ENCODE peak calls at places on chromosomes 4 and X, in seven cellular contexts. One of them, this sample, is unnamed.

GRCh38 chrX:53321216-53321942 is 40.0 kb upstream of the IQSEC2 start:
- DNase-seq in esophagus squamous epithelium: no peak
- DNase-seq in body of pancreas: peak
- DNase-seq in IMR-90: no peak
- DNase-seq in lower leg skin: no peak
- DNase-seq in NB4: peak
- DNase-seq in uterus: no peak
- DNase-seq in this sample: no peak

GRCh38 chr4:6498511-6499240 is 26.3 kb upstream of the PPP2R2C start:
- DNase-seq in lower leg skin: no peak
- DNase-seq in esophagus squamous epithelium: no peak
- DNase-seq in body of pancreas: no peak
- DNase-seq in IMR-90: no peak
- DNase-seq in uterus: no peak
- DNase-seq in NB4: no peak
- DNase-seq in this sample: no peak

GRCh38 chrX:152479525-152479924 is 28.4 kb upstream of the GABRA3 start:
- DNase-seq in NB4: no peak
- DNase-seq in body of pancreas: no peak
- DNase-seq in uterus: no peak
- DNase-seq in lower leg skin: no peak
- DNase-seq in IMR-90: no peak
- DNase-seq in esophagus squamous epithelium: no peak
- DNase-seq in this sample: no peak

GRCh38 chr4:41072021-41072777 is 142.1 kb downstream of the APBB2 start:
- DNase-seq in esophagus squamous epithelium: no peak
- DNase-seq in IMR-90: no peak
- DNase-seq in body of pancreas: no peak
- DNase-seq in uterus: no peak
- DNase-seq in NB4: no peak
- DNase-seq in lower leg skin: no peak
- DNase-seq in this sample: no peak

GRCh38 chr4:55851885-55852284 is 1.6 kb upstream of the EXOC1 start:
- DNase-seq in uterus: no peak
- DNase-seq in body of pancreas: no peak
- DNase-seq in esophagus squamous epithelium: no peak
- DNase-seq in IMR-90: no peak
- DNase-seq in lower leg skin: peak
- DNase-seq in NB4: no peak
- DNase-seq in this sample: no peak

GRCh38 chrX:114344756-114345155 is 239.1 kb upstream of the HTR2C start:
- DNase-seq in lower leg skin: no peak
- DNase-seq in NB4: peak
- DNase-seq in IMR-90: peak
- DNase-seq in uterus: no peak
- DNase-seq in body of pancreas: no peak
- DNase-seq in esophagus squamous epithelium: no peak
- DNase-seq in this sample: no peak

GRCh38 chr4:33381806-33382205 is 2661.6 kb downstream of the PCDH7 start:
- DNase-seq in body of pancreas: no peak
- DNase-seq in uterus: no peak
- DNase-seq in IMR-90: no peak
- DNase-seq in lower leg skin: no peak
- DNase-seq in esophagus squamous epithelium: no peak
- DNase-seq in NB4: no peak
- DNase-seq in this sample: no peak

GRCh38 chr4:130044788-130045531 is 949.0 kb downstream of the C4orf33 start:
- DNase-seq in IMR-90: no peak
- DNase-seq in body of pancreas: no peak
- DNase-seq in uterus: no peak
- DNase-seq in lower leg skin: no peak
- DNase-seq in esophagus squamous epithelium: no peak
- DNase-seq in NB4: no peak
- DNase-seq in this sample: no peak

GRCh38 chrX:14363719-14364118 is 165.6 kb upstream of the GLRA2 start:
- DNase-seq in body of pancreas: no peak
- DNase-seq in uterus: no peak
- DNase-seq in IMR-90: no peak
- DNase-seq in lower leg skin: no peak
- DNase-seq in NB4: no peak
- DNase-seq in esophagus squamous epithelium: no peak
- DNase-seq in this sample: no peak

GRCh38 chr4:25863347-25863784 is 578 bp upstream of the SEL1L3 start:
- DNase-seq in uterus: no peak
- DNase-seq in esophagus squamous epithelium: no peak
- DNase-seq in lower leg skin: no peak
- DNase-seq in NB4: no peak
- DNase-seq in IMR-90: no peak
- DNase-seq in body of pancreas: peak
- DNase-seq in this sample: no peak

GRCh38 chr4:184453402-184454160 is 20.8 kb downstream of the IRF2 start:
- DNase-seq in NB4: peak
- DNase-seq in uterus: no peak
- DNase-seq in lower leg skin: no peak
- DNase-seq in IMR-90: peak
- DNase-seq in body of pancreas: no peak
- DNase-seq in esophagus squamous epithelium: no peak
- DNase-seq in this sample: peak

GRCh38 chrX:120311632-120312000 is 355 bp upstream of the TMEM255A start:
- DNase-seq in IMR-90: no peak
- DNase-seq in body of pancreas: no peak
- DNase-seq in lower leg skin: no peak
- DNase-seq in uterus: no peak
- DNase-seq in esophagus squamous epithelium: no peak
- DNase-seq in NB4: no peak
- DNase-seq in this sample: no peak

GRCh38 chr4:68123525-68123924 is 6.1 kb downstream of the TMPRSS11F start:
- DNase-seq in body of pancreas: no peak
- DNase-seq in IMR-90: no peak
- DNase-seq in lower leg skin: no peak
- DNase-seq in uterus: no peak
- DNase-seq in NB4: no peak
- DNase-seq in esophagus squamous epithelium: no peak
- DNase-seq in this sample: no peak

DNA sequence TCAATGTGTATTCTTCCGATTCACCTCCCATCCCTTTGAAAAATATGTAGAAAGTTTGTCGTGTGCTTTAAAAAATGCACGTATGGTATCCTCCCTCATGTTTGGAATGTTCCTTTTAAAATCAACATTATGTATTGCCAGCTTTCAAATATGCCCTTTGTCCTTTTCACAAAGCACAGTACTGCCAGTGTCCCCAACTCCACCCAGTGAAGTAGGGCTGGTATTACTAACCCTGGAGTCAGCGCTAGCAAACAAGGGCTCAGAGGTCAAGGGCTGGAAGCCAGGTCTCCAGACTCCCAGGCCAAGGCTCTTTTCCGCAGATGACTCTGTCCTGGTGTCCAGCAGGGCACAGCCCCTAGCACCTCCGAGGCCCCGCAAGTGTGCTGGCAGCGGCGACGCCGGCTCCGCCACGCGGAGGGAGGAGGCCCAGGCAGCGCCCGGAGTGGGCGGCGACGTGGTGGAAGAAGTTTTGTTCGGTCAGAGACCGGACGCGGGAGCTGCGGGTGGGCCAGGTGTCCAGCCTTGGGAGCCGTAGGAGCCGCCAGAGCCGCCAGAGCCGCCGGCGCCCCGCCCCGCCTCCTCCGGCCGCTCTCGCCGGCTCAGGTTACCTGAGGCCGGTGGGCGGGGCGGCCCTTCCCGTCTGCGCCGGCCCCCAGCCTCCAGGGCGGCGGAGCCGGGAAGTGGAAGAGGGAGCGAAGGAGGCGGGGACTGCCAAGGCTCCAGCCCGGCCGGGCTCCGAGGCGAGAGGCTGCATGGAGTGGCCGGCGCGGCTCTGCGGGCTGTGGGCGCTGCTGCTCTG is at the start of gene IL13RA1:
- DNase-seq in NB4: peak
- DNase-seq in uterus: peak
- DNase-seq in esophagus squamous epithelium: no peak
- DNase-seq in body of pancreas: peak
- DNase-seq in lower leg skin: peak
- DNase-seq in IMR-90: peak
- DNase-seq in this sample: peak
- TF ChIP-seq POLR2A in NB4: no peak
- TF ChIP-seq POLR2A in uterus: peak
- TF ChIP-seq POLR2A in esophagus squamous epithelium: no peak
- TF ChIP-seq POLR2A in body of pancreas: peak
- TF ChIP-seq POLR2A in lower leg skin: no peak
- TF ChIP-seq POLR2A in IMR-90: peak
- TF ChIP-seq POLR2A in this sample: peak

GRCh38 chrX:136909706-136910564 is 29.4 kb upstream of the RBMX start:
- DNase-seq in lower leg skin: peak
- DNase-seq in uterus: peak
- DNase-seq in IMR-90: peak
- DNase-seq in body of pancreas: peak
- DNase-seq in esophagus squamous epithelium: peak
- DNase-seq in NB4: peak
- DNase-seq in this sample: peak
- TF ChIP-seq POLR2A in lower leg skin: no peak
- TF ChIP-seq POLR2A in uterus: peak
- TF ChIP-seq POLR2A in IMR-90: no peak
- TF ChIP-seq POLR2A in body of pancreas: peak
- TF ChIP-seq POLR2A in esophagus squamous epithelium: no peak
- TF ChIP-seq POLR2A in NB4: peak
- TF ChIP-seq POLR2A in this sample: peak

GRCh38 chr4:94208268-94208667 is 603 bp downstream of the SMARCAD1 start:
- DNase-seq in body of pancreas: no peak
- DNase-seq in uterus: no peak
- DNase-seq in esophagus squamous epithelium: no peak
- DNase-seq in NB4: peak
- DNase-seq in IMR-90: no peak
- DNase-seq in lower leg skin: no peak
- DNase-seq in this sample: no peak

GRCh38 chr4:94202769-94203168 is 4.9 kb upstream of the SMARCAD1 start:
- DNase-seq in uterus: no peak
- DNase-seq in esophagus squamous epithelium: no peak
- DNase-seq in IMR-90: no peak
- DNase-seq in NB4: no peak
- DNase-seq in lower leg skin: no peak
- DNase-seq in body of pancreas: no peak
- DNase-seq in this sample: no peak

GRCh38 chr4:94208918-94209317 is 1.3 kb downstream of the SMARCAD1 start:
- DNase-seq in lower leg skin: no peak
- DNase-seq in uterus: no peak
- DNase-seq in NB4: peak
- DNase-seq in IMR-90: no peak
- DNase-seq in body of pancreas: no peak
- DNase-seq in esophagus squamous epithelium: no peak
- DNase-seq in this sample: no peak

DNA sequence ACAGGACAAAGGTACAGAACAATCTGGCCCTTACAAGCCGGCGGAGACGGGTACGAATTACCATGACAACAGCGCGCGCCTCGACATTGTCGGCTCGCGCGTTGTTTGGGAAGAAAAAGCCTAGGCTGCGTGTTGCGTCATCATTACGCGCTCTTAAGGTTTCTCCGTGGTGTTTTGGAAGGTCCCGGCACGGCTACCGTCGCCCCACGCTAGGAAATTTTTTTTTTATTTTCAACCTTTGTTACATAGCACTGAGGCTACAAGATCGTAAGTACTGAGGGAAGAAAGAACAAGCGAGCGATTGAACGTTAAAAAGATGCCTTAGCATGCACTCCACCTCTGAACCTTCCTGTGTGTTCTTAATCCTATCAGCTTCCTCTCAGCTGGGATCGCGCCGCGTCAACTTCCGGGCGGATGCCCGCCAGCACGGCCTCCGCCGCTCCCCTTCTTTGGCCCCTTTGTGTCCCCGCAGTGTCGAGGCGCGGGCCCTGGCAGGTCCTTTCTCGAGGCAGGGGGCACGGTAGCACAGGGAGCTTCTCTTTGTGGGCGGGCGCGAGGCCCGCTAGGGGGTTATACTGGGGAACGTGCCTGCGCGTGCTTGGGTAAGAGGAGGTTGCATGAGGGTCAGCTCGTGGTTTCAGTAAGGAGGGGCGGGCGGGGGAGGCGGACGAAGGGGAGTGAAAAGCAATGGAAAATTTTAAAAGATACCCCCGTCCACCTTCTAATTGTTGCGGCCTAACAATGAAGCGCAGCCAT is at the start of gene SMARCAD1:
- DNase-seq in body of pancreas: peak
- DNase-seq in IMR-90: peak
- DNase-seq in lower leg skin: peak
- DNase-seq in NB4: peak
- DNase-seq in esophagus squamous epithelium: peak
- DNase-seq in uterus: peak
- DNase-seq in this sample: peak
- TF ChIP-seq POLR2A in body of pancreas: peak
- TF ChIP-seq POLR2A in IMR-90: peak
- TF ChIP-seq POLR2A in lower leg skin: no peak
- TF ChIP-seq POLR2A in NB4: peak
- TF ChIP-seq POLR2A in esophagus squamous epithelium: no peak
- TF ChIP-seq POLR2A in uterus: no peak
- TF ChIP-seq POLR2A in this sample: peak

GRCh38 chrX:15675490-15675921 is 10.9 kb upstream of the CLTRN start:
- DNase-seq in IMR-90: no peak
- DNase-seq in esophagus squamous epithelium: peak
- DNase-seq in body of pancreas: peak
- DNase-seq in NB4: peak
- DNase-seq in uterus: peak
- DNase-seq in lower leg skin: peak
- DNase-seq in this sample: peak

GRCh38 chrX:15674514-15674898 is 9.9 kb upstream of the CLTRN start:
- DNase-seq in IMR-90: peak
- DNase-seq in uterus: peak
- DNase-seq in lower leg skin: peak
- DNase-seq in esophagus squamous epithelium: no peak
- DNase-seq in NB4: peak
- DNase-seq in body of pancreas: peak
- DNase-seq in this sample: peak

GRCh38 chrX:15673970-15674369 is 9.4 kb upstream of the CLTRN start:
- DNase-seq in lower leg skin: no peak
- DNase-seq in body of pancreas: no peak
- DNase-seq in NB4: no peak
- DNase-seq in IMR-90: no peak
- DNase-seq in uterus: no peak
- DNase-seq in esophagus squamous epithelium: no peak
- DNase-seq in this sample: no peak

GRCh38 chrX:15672886-15673285 is 8.3 kb upstream of the CLTRN start:
- DNase-seq in IMR-90: no peak
- DNase-seq in body of pancreas: no peak
- DNase-seq in lower leg skin: no peak
- DNase-seq in esophagus squamous epithelium: no peak
- DNase-seq in NB4: no peak
- DNase-seq in uterus: no peak
- DNase-seq in this sample: no peak

DNA sequence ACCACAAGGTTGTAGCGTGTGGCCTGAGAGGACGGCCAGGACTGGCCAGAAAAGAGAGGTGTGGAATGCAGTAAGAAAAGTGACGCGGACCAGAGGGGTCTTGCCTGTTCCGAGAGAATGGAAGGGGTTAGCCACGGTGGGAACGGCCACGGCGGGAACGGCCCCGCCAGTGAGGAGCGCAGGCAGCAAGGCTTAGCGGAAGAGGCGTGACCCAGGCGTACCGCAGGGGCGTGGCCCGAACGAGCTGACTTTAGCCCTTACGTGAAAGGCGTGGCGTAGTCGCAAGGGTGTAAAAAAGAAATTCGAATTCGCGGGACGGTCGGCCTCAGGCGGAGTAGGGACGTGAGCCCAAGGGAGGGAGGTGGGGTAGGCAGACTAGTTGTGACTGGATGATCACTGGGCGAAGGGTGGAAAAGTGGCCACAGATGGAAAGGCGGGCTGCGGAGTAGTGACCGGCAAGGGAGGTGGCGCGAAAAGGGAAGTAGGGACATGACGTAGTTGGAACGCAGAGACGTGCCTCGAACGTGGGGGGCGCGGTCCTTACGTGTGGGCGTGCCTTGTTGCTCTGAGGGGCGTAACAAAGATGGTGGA is 10.4 kb upstream of the CLTRN start:
- DNase-seq in NB4: peak
- DNase-seq in body of pancreas: peak
- DNase-seq in IMR-90: peak
- DNase-seq in esophagus squamous epithelium: peak
- DNase-seq in uterus: peak
- DNase-seq in lower leg skin: peak
- DNase-seq in this sample: peak
- TF ChIP-seq POLR2A in NB4: peak
- TF ChIP-seq POLR2A in body of pancreas: peak
- TF ChIP-seq POLR2A in IMR-90: peak
- TF ChIP-seq POLR2A in esophagus squamous epithelium: no peak
- TF ChIP-seq POLR2A in uterus: peak
- TF ChIP-seq POLR2A in lower leg skin: peak
- TF ChIP-seq POLR2A in this sample: peak